ENCODE peak calls at places on chromosomes 1 and 21, in seven cellular contexts. A is GM12891, H is transverse colon, I is K562, Y is Panc1, V is GM23338, E is spleen. F is an unnamed sample.
A peak's percentile ranks its signal among the peaks of the same experiment; 100 is the strongest.

GRCh38 chr1:202130275-202130646 is 7.5 kb downstream of the GPR37L1 start:
- DNase-seq in Y (no peak), I (no peak), V (no peak), H (no peak), E (no peak), A (no peak), F (peak; percentile 71)

GRCh38 chr1:93616221-93616995 is 65.2 kb downstream of the BCAR3 start:
- DNase-seq in E (no peak), I (no peak), V (no peak), H (peak; percentile 67), Y (no peak), A (no peak), F (peak; percentile 57)

GRCh38 chr21:37658994-37659458 is 257.2 kb downstream of the KCNJ6 start:
- DNase-seq in E (no peak), I (peak; percentile 41), Y (no peak), A (no peak), H (no peak), V (no peak), F (peak; percentile 81)

GRCh38 chr1:210457566-210457965 is 128.9 kb downstream of the HHAT start:
- DNase-seq in A (no peak), I (no peak), Y (no peak), H (no peak), V (no peak), E (no peak), F (no peak)

GRCh38 chr1:200290010-200290685 is 119.7 kb downstream of the ZNF281 start:
- DNase-seq in I (no peak), V (peak; percentile 82), H (no peak), E (no peak), Y (no peak), A (no peak), F (no peak)

GRCh38 chr1:199855580-199855979 is 171.9 kb upstream of the NR5A2 start:
- DNase-seq in E (no peak), I (no peak), V (no peak), A (no peak), Y (no peak), H (no peak), F (no peak)

GRCh38 chr21:35933466-35933865 is 126.9 kb downstream of the SETD4 start:
- DNase-seq in E (no peak), I (no peak), V (peak; percentile 52), Y (no peak), H (peak; percentile 34), A (no peak), F (peak; percentile 86)

GRCh38 chr1:44048816-44049215 is 17.6 kb upstream of the SLC6A9 start:
- DNase-seq in V (no peak), Y (no peak), H (no peak), A (no peak), I (no peak), E (no peak), F (no peak)

GRCh38 chr21:30209571-30209970 is 6.3 kb downstream of the CLDN8 start:
- DNase-seq in Y (no peak), A (no peak), I (no peak), V (peak; percentile 24), H (no peak), E (no peak), F (no peak)

GRCh38 chr1:109625601-109626560 is 6.2 kb downstream of the AMPD2 start:
- DNase-seq in E (no peak), I (no peak), Y (no peak), V (no peak), H (no peak), A (no peak), F (no peak)

GRCh38 chr1:162373541-162374375 is 2.9 kb downstream of the SPATA46 start:
- DNase-seq in H (no peak), Y (no peak), V (no peak), E (no peak), I (peak; percentile 55), A (no peak), F (peak; percentile 34)

GRCh38 chr1:188689542-188689941 is 1788.1 kb downstream of the BRINP3 start:
- DNase-seq in I (no peak), E (no peak), Y (no peak), H (no peak), V (peak; percentile 30), A (no peak), F (no peak)

GRCh38 chr1:153490272-153491051 is 30.0 kb upstream of the S100A7 start:
- DNase-seq in A (no peak), E (no peak), I (no peak), Y (peak; percentile 93), V (peak; percentile 25), H (peak; percentile 69), F (peak; percentile 95)

GRCh38 chr21:33128538-33128937 is 58.6 kb downstream of the OLIG1 start:
- DNase-seq in E (no peak), Y (no peak), I (no peak), H (no peak), A (no peak), V (no peak), F (no peak)
- TF ChIP-seq POLR2AphosphoS5 in E (no peak), Y (no peak), I (no peak), H (no peak), A (no peak), V (no peak), F (no peak)

GRCh38 chr1:8349961-8350360 is 32.0 kb downstream of the SLC45A1 start:
- DNase-seq in Y (no peak), H (no peak), I (no peak), V (no peak), A (no peak), E (no peak), F (peak; percentile 89)

GRCh38 chr1:8349473-8349865 is 31.6 kb downstream of the SLC45A1 start:
- DNase-seq in I (no peak), H (no peak), V (no peak), E (no peak), Y (no peak), A (no peak), F (no peak)

GRCh38 chr1:8351693-8352470 is 34.0 kb downstream of the SLC45A1 start:
- DNase-seq in E (no peak), Y (no peak), A (peak; percentile 52), V (peak; percentile 82), H (no peak), I (peak; percentile 71), F (peak; percentile 79)

GRCh38 chr1:8352471-8352845 is 34.5 kb downstream of the SLC45A1 start:
- DNase-seq in E (no peak), H (no peak), I (no peak), V (no peak), A (no peak), Y (no peak), F (no peak)

DNA sequence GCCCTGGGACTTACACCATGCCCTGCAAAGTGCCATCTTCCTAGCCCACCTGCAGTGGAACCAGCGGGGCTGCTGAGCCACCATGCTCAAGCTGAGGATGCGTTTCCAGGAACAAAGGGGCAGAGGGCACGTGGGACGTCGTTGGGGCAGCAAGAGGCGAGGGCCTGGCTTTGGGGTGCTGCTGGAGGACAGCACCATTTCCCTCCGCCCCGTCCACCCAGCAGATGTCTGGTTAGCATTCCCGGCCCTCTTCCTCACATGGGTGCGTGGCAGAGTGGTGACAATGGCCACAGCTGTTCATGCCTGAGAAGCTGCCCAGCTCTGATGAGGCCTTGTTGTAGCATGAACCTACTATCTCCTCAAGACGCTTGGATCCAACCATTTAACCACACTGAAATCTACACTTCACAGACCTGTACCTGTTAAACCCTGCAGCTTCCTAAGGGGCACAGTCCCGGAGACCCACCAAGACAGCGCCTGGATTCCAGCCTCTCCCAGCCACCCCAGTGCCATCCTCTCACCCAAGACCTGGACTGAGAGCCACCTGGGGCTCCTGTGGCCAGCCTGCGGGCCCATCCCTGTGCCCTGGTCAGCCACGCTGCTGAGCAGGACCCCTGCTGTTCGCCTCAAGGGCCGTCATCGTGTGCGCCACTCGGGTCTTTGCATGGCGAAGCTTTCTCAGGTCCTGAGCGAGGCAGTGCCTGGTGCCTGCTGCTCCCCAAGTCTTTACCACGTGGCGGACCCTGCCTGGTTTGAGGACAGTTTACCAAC is 33.2 kb downstream of the SLC45A1 start:
- DNase-seq in Y (no peak), H (no peak), V (no peak), E (no peak), I (no peak), A (no peak), F (peak; percentile 66)
- TF ChIP-seq POLR2AphosphoS5 in Y (peak; percentile 15), H (no peak), V (no peak), E (peak; percentile 74), I (no peak), A (no peak), F (peak; percentile 46)

GRCh38 chr21:44930543-44930981 is 9.3 kb upstream of the SLX9 start:
- DNase-seq in E (peak; percentile 93), H (peak; percentile 39), V (no peak), A (no peak), Y (no peak), I (no peak), F (no peak)

GRCh38 chr21:44931137-44931500 is 8.7 kb upstream of the SLX9 start:
- DNase-seq in Y (no peak), I (no peak), V (peak; percentile 57), H (peak; percentile 52), A (no peak), E (peak; percentile 94), F (no peak)

GRCh38 chr21:44931501-44932365 is 8.1 kb upstream of the SLX9 start:
- DNase-seq in H (no peak), Y (no peak), I (no peak), E (peak; percentile 88), A (no peak), V (no peak), F (no peak)

GRCh38 chr21:44929242-44929798 is 8.6 kb upstream of the ITGB2 start:
- DNase-seq in E (peak; percentile 74), A (no peak), I (no peak), V (no peak), H (no peak), Y (no peak), F (no peak)

GRCh38 chr21:44929799-44930542 is 9.3 kb upstream of the ITGB2 start:
- DNase-seq in Y (no peak), E (peak; percentile 79), V (no peak), A (no peak), I (no peak), H (no peak), F (no peak)
- TF ChIP-seq POLR2AphosphoS5 in Y (no peak), E (peak; percentile 16), V (no peak), A (no peak), I (no peak), H (no peak), F (no peak)

GRCh38 chr21:38983560-38983959 is 177.8 kb downstream of the ETS2 start:
- DNase-seq in H (no peak), I (no peak), V (no peak), Y (no peak), E (no peak), A (no peak), F (no peak)

GRCh38 chr21:38984568-38984967 is 178.8 kb downstream of the ETS2 start:
- DNase-seq in H (no peak), Y (no peak), A (no peak), V (no peak), I (no peak), E (no peak), F (no peak)

GRCh38 chr21:38986460-38987395 is 181.0 kb downstream of the ETS2 start:
- DNase-seq in H (no peak), I (no peak), Y (no peak), V (no peak), E (no peak), A (no peak), F (no peak)

GRCh38 chr21:38985423-38986378 is 180.0 kb downstream of the ETS2 start:
- DNase-seq in E (no peak), A (peak; percentile 35), V (no peak), H (peak; percentile 59), I (peak; percentile 95), Y (no peak), F (peak; percentile 91)

DNA sequence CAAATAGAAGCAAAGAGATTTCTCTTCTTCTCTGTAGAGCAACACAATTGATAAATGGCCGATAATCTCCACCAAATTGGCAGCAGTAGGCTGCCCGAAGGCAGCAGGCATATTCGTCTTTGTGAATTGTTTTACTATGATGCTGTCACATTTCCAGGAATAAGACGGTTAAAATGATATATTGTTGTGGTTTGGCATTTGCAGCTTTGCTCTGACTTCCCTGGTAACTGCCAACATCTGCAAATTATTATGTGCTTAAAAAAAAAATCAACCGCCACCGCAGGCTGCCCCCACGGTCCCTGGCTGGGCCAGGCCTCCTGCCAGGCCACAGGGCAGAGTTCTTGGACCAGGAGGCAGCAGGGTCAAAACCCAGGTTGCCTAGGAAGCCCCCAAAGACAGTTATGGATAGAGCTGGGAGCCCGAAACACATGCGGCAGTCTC is 179.3 kb downstream of the ETS2 start:
- DNase-seq in Y (no peak), H (no peak), E (no peak), V (no peak), I (no peak), A (no peak), F (no peak)
- TF ChIP-seq POLR2AphosphoS5 in Y (no peak), H (no peak), E (peak; percentile 71), V (no peak), I (no peak), A (no peak), F (peak; percentile 50)